ENCODE peak calls at places on chromosomes 2 and 18, in eight cellular contexts. One of them, this sample, is unnamed.

GRCh38 chr2:74945783-74946165 is 12.7 kb upstream of the POLE4 start:
- DNase-seq in kidney epithelial cell: no peak
- DNase-seq in NCI-H1092 treated with DMSO at 0.1 percent for 48 hours: no peak
- DNase-seq in T follicular helper cell: no peak
- DNase-seq in choroid plexus epithelial cell: peak
- DNase-seq in activated effector memory CD4-positive, alpha-beta T cell treated with anti-CD3 and anti-CD28 coated beads, Interleukin-2, amount 50 U/mL, for 16 hours: no peak
- DNase-seq in T-helper 1 cell: no peak
- DNase-seq in activated naive CD4-positive, alpha-beta T cell: no peak
- DNase-seq in this sample: no peak

GRCh38 chr18:75656035-75656434 is 228.5 kb upstream of the SMIM21 start:
- DNase-seq in kidney epithelial cell: no peak
- DNase-seq in T-helper 1 cell: no peak
- DNase-seq in T follicular helper cell: no peak
- DNase-seq in activated effector memory CD4-positive, alpha-beta T cell treated with anti-CD3 and anti-CD28 coated beads, Interleukin-2, amount 50 U/mL, for 16 hours: no peak
- DNase-seq in choroid plexus epithelial cell: no peak
- DNase-seq in NCI-H1092 treated with DMSO at 0.1 percent for 48 hours: no peak
- DNase-seq in activated naive CD4-positive, alpha-beta T cell: no peak
- DNase-seq in this sample: no peak

GRCh38 chr2:29189052-29189451 is 73.8 kb downstream of the CLIP4 start:
- DNase-seq in kidney epithelial cell: no peak
- DNase-seq in activated effector memory CD4-positive, alpha-beta T cell treated with anti-CD3 and anti-CD28 coated beads, Interleukin-2, amount 50 U/mL, for 16 hours: no peak
- DNase-seq in choroid plexus epithelial cell: no peak
- DNase-seq in T follicular helper cell: peak
- DNase-seq in activated naive CD4-positive, alpha-beta T cell: no peak
- DNase-seq in T-helper 1 cell: peak
- DNase-seq in NCI-H1092 treated with DMSO at 0.1 percent for 48 hours: no peak
- DNase-seq in this sample: no peak

GRCh38 chr2:16055848-16056580 is 115.7 kb downstream of the MYCN start:
- DNase-seq in NCI-H1092 treated with DMSO at 0.1 percent for 48 hours: no peak
- DNase-seq in kidney epithelial cell: no peak
- DNase-seq in T follicular helper cell: no peak
- DNase-seq in activated effector memory CD4-positive, alpha-beta T cell treated with anti-CD3 and anti-CD28 coated beads, Interleukin-2, amount 50 U/mL, for 16 hours: no peak
- DNase-seq in activated naive CD4-positive, alpha-beta T cell: no peak
- DNase-seq in choroid plexus epithelial cell: no peak
- DNase-seq in T-helper 1 cell: no peak
- DNase-seq in this sample: no peak

GRCh38 chr2:109632158-109632789 is 18.1 kb downstream of the SOWAHC start:
- DNase-seq in kidney epithelial cell: no peak
- DNase-seq in choroid plexus epithelial cell: no peak
- DNase-seq in activated naive CD4-positive, alpha-beta T cell: no peak
- DNase-seq in T follicular helper cell: no peak
- DNase-seq in NCI-H1092 treated with DMSO at 0.1 percent for 48 hours: no peak
- DNase-seq in activated effector memory CD4-positive, alpha-beta T cell treated with anti-CD3 and anti-CD28 coated beads, Interleukin-2, amount 50 U/mL, for 16 hours: no peak
- DNase-seq in T-helper 1 cell: no peak
- DNase-seq in this sample: no peak

GRCh38 chr18:59052965-59053960 is 86.4 kb upstream of the SEC11C start:
- DNase-seq in choroid plexus epithelial cell: peak
- DNase-seq in NCI-H1092 treated with DMSO at 0.1 percent for 48 hours: no peak
- DNase-seq in activated naive CD4-positive, alpha-beta T cell: no peak
- DNase-seq in activated effector memory CD4-positive, alpha-beta T cell treated with anti-CD3 and anti-CD28 coated beads, Interleukin-2, amount 50 U/mL, for 16 hours: no peak
- DNase-seq in T follicular helper cell: no peak
- DNase-seq in T-helper 1 cell: no peak
- DNase-seq in kidney epithelial cell: no peak
- DNase-seq in this sample: no peak

GRCh38 chr18:63161728-63162195 is 157.8 kb downstream of the BCL2 start:
- DNase-seq in T follicular helper cell: peak
- DNase-seq in T-helper 1 cell: peak
- DNase-seq in NCI-H1092 treated with DMSO at 0.1 percent for 48 hours: no peak
- DNase-seq in activated naive CD4-positive, alpha-beta T cell: peak
- DNase-seq in kidney epithelial cell: peak
- DNase-seq in activated effector memory CD4-positive, alpha-beta T cell treated with anti-CD3 and anti-CD28 coated beads, Interleukin-2, amount 50 U/mL, for 16 hours: peak
- DNase-seq in choroid plexus epithelial cell: peak
- DNase-seq in this sample: peak

GRCh38 chr2:3432067-3432466 is 52.6 kb downstream of the TRAPPC12 start:
- DNase-seq in T follicular helper cell: no peak
- DNase-seq in NCI-H1092 treated with DMSO at 0.1 percent for 48 hours: no peak
- DNase-seq in choroid plexus epithelial cell: no peak
- DNase-seq in T-helper 1 cell: no peak
- DNase-seq in kidney epithelial cell: no peak
- DNase-seq in activated naive CD4-positive, alpha-beta T cell: no peak
- DNase-seq in activated effector memory CD4-positive, alpha-beta T cell treated with anti-CD3 and anti-CD28 coated beads, Interleukin-2, amount 50 U/mL, for 16 hours: no peak
- DNase-seq in this sample: no peak